ENCODE peak calls at places on chromosomes 4 and X, in six cellular contexts. U, I, E, T, W and Y are unnamed samples.

GRCh38 chr4:109433281-109434006 is at the start of gene SEC24B:
- DNase-seq in U (peak), I (peak), E (peak), T (peak), W (peak), Y (peak)

GRCh38 chrX:40773809-40774208 is 38.5 kb upstream of the MED14 start:
- DNase-seq in U (no peak), I (no peak), E (peak), T (no peak), W (no peak), Y (no peak)

GRCh38 chrX:97494756-97495372 is 611.2 kb downstream of the RPA4 start:
- DNase-seq in U (no peak), I (no peak), E (no peak), T (no peak), W (no peak), Y (no peak)

GRCh38 chrX:40406330-40406859 is 174.4 kb upstream of the ATP6AP2 start:
- DNase-seq in U (no peak), I (no peak), E (no peak), T (no peak), W (no peak), Y (no peak)

GRCh38 chr4:180636696-180637095 is 1606.5 kb upstream of the TENM3 start:
- DNase-seq in U (no peak), I (no peak), E (no peak), T (no peak), W (no peak), Y (no peak)

GRCh38 chrX:70033348-70033747 is 16.4 kb downstream of the AWAT2 start:
- DNase-seq in U (no peak), I (no peak), E (peak), T (no peak), W (peak), Y (no peak)

GRCh38 chr4:133151681-133152329 is 2.7 kb downstream of the PCDH10 start:
- DNase-seq in U (peak), I (no peak), E (peak), T (no peak), W (no peak), Y (no peak)

GRCh38 chr4:113288257-113288656 is 238.8 kb downstream of the ANK2 start:
- DNase-seq in U (no peak), I (no peak), E (no peak), T (no peak), W (no peak), Y (no peak)

GRCh38 chrX:68832101-68832416 is 3.2 kb downstream of the EFNB1 start:
- DNase-seq in U (peak), I (peak), E (peak), T (no peak), W (no peak), Y (no peak)

GRCh38 chrX:131907488-131908314 is 115.4 kb upstream of the STK26 start:
- DNase-seq in U (no peak), I (no peak), E (no peak), T (no peak), W (no peak), Y (no peak)

GRCh38 chr4:48017108-48017527 is 546 bp downstream of the NIPAL1 start:
- DNase-seq in U (peak), I (peak), E (peak), T (peak), W (no peak), Y (no peak)

GRCh38 chr4:143626134-143626859 is 74.2 kb downstream of the FREM3 start:
- DNase-seq in U (peak), I (peak), E (peak), T (peak), W (no peak), Y (no peak)

GRCh38 chrX:130120746-130121504 is 10.6 kb upstream of the ELF4 start:
- DNase-seq in U (peak), I (peak), E (peak), T (peak), W (peak), Y (no peak)

GRCh38 chr4:139968831-139969230 is 185.2 kb downstream of the MAML3 start:
- DNase-seq in U (no peak), I (no peak), E (no peak), T (no peak), W (no peak), Y (no peak)

GRCh38 chr4:102427599-102427998 is 73.6 kb upstream of the NFKB1 start:
- DNase-seq in U (no peak), I (no peak), E (no peak), T (no peak), W (no peak), Y (no peak)

GRCh38 chr4:22532117-22532516 is 16.3 kb upstream of the ADGRA3 start:
- DNase-seq in U (no peak), I (no peak), E (no peak), T (no peak), W (no peak), Y (no peak)

GRCh38 chr4:10051536-10052135 is 30.3 kb upstream of the SLC2A9 start:
- DNase-seq in U (no peak), I (no peak), E (no peak), T (no peak), W (no peak), Y (no peak)
- H3K4me3 ChIP-seq in U (no peak), I (no peak), E (no peak), T (no peak), W (no peak), Y (no peak)

GRCh38 chrX:119041175-119041574 is 31.6 kb upstream of the CT47C1 start:
- DNase-seq in U (peak), I (peak), E (peak), T (no peak), W (peak), Y (peak)
- TF ChIP-seq POLR2AphosphoS5 in U (no peak), I (no peak), E (no peak), T (no peak), W (no peak), Y (peak)

DNA sequence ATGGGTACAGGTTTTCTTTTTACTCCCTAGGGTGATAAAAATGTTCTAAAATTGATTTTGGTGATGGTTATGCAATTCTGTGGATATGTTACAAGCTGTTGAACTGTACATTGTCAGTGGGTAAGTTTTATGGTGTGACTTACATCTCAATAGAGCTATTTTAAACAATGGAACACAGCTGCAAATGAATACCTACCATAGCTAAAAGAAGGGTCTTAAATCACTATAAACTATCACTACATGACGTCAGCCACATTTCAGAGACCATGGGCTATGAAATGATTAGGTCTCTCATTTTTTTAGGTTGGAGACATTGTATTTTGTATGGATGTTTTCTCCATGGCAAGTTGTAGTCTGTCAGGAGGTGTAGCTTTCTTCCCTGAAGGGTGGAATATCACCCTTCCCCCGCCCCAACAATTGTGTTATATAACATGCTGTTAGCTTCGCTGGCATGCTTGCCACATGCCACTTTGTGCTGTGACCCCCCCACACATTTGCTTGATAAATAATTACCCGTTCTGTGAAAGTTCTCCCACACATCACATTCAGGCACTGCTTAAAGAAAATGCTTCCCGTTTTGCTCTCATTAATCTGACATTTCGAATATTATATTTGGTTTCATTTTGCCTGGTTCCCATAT is 159.7 kb downstream of the ARHGAP10 start:
- DNase-seq in U (no peak), I (no peak), E (no peak), T (no peak), W (no peak), Y (no peak)
- H3K4me3 ChIP-seq in U (no peak), I (no peak), E (no peak), T (no peak), W (no peak), Y (no peak)

DNA sequence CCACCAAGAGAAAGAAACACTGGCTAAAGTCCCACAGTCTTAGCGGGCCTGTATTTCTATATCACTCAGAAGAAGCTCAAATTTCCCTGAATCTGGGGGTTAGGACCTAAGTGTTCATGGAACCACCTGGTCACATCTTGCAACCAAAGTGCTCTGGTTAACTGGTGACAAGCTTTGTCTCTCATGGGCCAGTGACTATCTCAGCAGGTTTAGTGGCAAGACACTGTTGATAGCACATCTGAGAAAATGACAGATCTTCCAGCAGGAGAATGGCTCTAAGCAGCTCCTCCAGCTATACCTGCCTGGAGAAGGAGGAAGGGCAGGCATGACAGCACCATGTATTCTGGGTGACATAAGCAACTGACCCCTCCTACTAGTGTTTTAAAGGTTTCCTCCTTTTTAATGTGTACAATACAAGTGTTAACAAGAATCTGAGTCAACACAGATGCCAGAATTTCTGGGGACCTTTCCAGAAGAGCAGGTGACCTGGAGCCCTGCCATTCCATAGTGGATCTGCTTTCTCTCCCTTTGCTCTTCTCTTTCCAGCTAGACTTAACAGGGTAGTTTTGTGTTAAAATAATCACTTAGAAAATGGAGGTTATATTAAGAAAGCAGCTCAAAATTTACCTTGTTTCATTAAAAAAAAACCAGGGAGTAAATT is 17.3 kb upstream of the QRFPR start:
- DNase-seq in U (peak), I (no peak), E (no peak), T (no peak), W (no peak), Y (no peak)
- TF ChIP-seq POLR2AphosphoS5 in U (peak), I (no peak), E (no peak), T (no peak), W (no peak), Y (no peak)